ENCODE peak calls at places on chromosomes 3 and 15, in six cellular contexts. K is body of pancreas, N is GF-D8, P is psoas muscle, W is nephron progenitor cell, R is ELF-1. X is an unnamed sample.

GRCh38 chr3:135190658-135191057 is 395.6 kb downstream of the EPHB1 start:
- DNase-seq in N (no peak), R (no peak), W (no peak), K (no peak), P (no peak), X (no peak)

GRCh38 chr3:153215971-153216370 is 53.9 kb downstream of the RAP2B start:
- DNase-seq in N (no peak), R (no peak), P (no peak), W (no peak), K (no peak), X (no peak)

GRCh38 chr15:78083687-78084358 is 6.3 kb upstream of the TBC1D2B start:
- DNase-seq in R (no peak), W (no peak), N (no peak), P (no peak), K (no peak), X (no peak)

GRCh38 chr3:172903642-172904041 is 153.1 kb downstream of the ECT2 start:
- DNase-seq in N (no peak), R (no peak), K (peak), P (peak), W (no peak), X (no peak)

GRCh38 chr3:139906441-139906840 is 28.5 kb upstream of the CLSTN2 start:
- DNase-seq in R (peak), W (no peak), P (no peak), K (no peak), N (no peak), X (peak)

GRCh38 chr3:174951023-174951422 is 91.9 kb downstream of the NAALADL2 start:
- DNase-seq in N (no peak), P (no peak), R (no peak), W (no peak), K (no peak), X (no peak)

GRCh38 chr15:47427463-47427862 is 289.8 kb upstream of the SEMA6D start:
- DNase-seq in N (no peak), K (no peak), P (no peak), R (no peak), W (no peak), X (no peak)

GRCh38 chr3:160447544-160447943 is 2.0 kb downstream of the TRIM59 start:
- DNase-seq in W (no peak), R (no peak), K (no peak), P (no peak), N (no peak), X (no peak)

GRCh38 chr3:187743195-187744141 is 1.8 kb downstream of the BCL6 start:
- DNase-seq in N (no peak), W (peak), P (peak), R (peak), K (peak), X (peak)

GRCh38 chr15:81315452-81316203 is 8.3 kb downstream of the STARD5 start:
- DNase-seq in K (no peak), P (no peak), W (no peak), R (no peak), N (no peak), X (no peak)

GRCh38 chr3:54897028-54897711 is 30.7 kb downstream of the LRTM1 start:
- DNase-seq in N (no peak), R (no peak), P (no peak), W (no peak), K (no peak), X (no peak)

GRCh38 chr3:31770822-31771326 is 210.2 kb downstream of the OSBPL10 start:
- DNase-seq in R (no peak), W (no peak), N (no peak), P (no peak), K (no peak), X (no peak)

GRCh38 chr3:94285874-94286273 is 223.0 kb downstream of the NSUN3 start:
- DNase-seq in N (no peak), W (no peak), K (no peak), R (no peak), P (no peak), X (no peak)

GRCh38 chr3:190122198-190122771 is 1.6 kb upstream of the P3H2 start:
- DNase-seq in N (no peak), R (no peak), P (no peak), W (no peak), K (no peak), X (no peak)

GRCh38 chr3:139353920-139354556 is 10.2 kb downstream of the MRPS22 start:
- DNase-seq in W (no peak), R (peak), N (no peak), K (peak), P (no peak), X (peak)

GRCh38 chr3:171317133-171317532 is 143.1 kb downstream of the TNIK start:
- DNase-seq in P (no peak), N (no peak), W (no peak), R (no peak), K (no peak), X (no peak)

GRCh38 chr3:38205472-38205805 is 40.1 kb downstream of the OXSR1 start:
- DNase-seq in P (no peak), N (no peak), W (no peak), R (no peak), K (no peak), X (no peak)

GRCh38 chr3:185558395-185558794 is 6.0 kb upstream of the LIPH start:
- DNase-seq in W (no peak), P (no peak), R (no peak), N (no peak), K (peak), X (no peak)

GRCh38 chr3:46811615-46812236 is 51.5 kb downstream of the MYL3 start:
- DNase-seq in W (peak), R (peak), N (no peak), P (no peak), K (peak), X (peak)

GRCh38 chr3:194569252-194569651 is 64.0 kb downstream of the TMEM44 start:
- DNase-seq in W (no peak), N (no peak), K (no peak), R (peak), P (no peak), X (no peak)

GRCh38 chr3:189664311-189664710 is 33.1 kb downstream of the TP63 start:
- DNase-seq in R (no peak), N (no peak), K (no peak), P (peak), W (no peak), X (no peak)

GRCh38 chr3:50567386-50568182 is at the start of gene C3orf18:
- DNase-seq in N (peak), R (peak), P (peak), W (peak), K (peak), X (peak)

GRCh38 chr3:49238274-49239127 is 38.5 kb downstream of the C3orf62 start:
- DNase-seq in P (no peak), K (peak), R (peak), W (no peak), N (peak), X (no peak)

GRCh38 chr15:68874788-68875187 is 54.1 kb upstream of the ANP32A start:
- DNase-seq in P (no peak), W (no peak), N (no peak), K (no peak), R (no peak), X (no peak)

GRCh38 chr15:29570931-29571727 is 251.1 kb downstream of the TJP1 start:
- DNase-seq in K (peak), P (no peak), N (no peak), R (peak), W (peak), X (peak)

GRCh38 chr15:90871097-90871715 is 2.8 kb downstream of the FURIN start:
- DNase-seq in W (peak), R (no peak), N (no peak), K (no peak), P (peak), X (peak)

GRCh38 chr3:12629560-12629959 is 34.4 kb downstream of the RAF1 start:
- DNase-seq in P (no peak), W (no peak), K (peak), N (no peak), R (no peak), X (no peak)

GRCh38 chr3:15754047-15754446 is 43.7 kb downstream of the ANKRD28 start:
- DNase-seq in R (no peak), W (no peak), K (no peak), P (no peak), N (no peak), X (no peak)

GRCh38 chr3:177371903-177372302 is 174.6 kb upstream of the TBL1XR1 start:
- DNase-seq in N (no peak), P (no peak), K (no peak), R (no peak), W (no peak), X (no peak)

GRCh38 chr15:38205502-38206235 is 47.0 kb upstream of the SPRED1 start:
- DNase-seq in W (no peak), P (no peak), K (no peak), N (no peak), R (no peak), X (no peak)

GRCh38 chr3:188106898-188107684 is 46.9 kb upstream of the LPP start:
- DNase-seq in W (no peak), R (peak), K (no peak), N (no peak), P (no peak), X (peak)

GRCh38 chr3:70554170-70554569 is 241.7 kb upstream of the MDFIC2 start:
- DNase-seq in R (no peak), K (no peak), P (no peak), W (no peak), N (no peak), X (no peak)

GRCh38 chr3:105223815-105224214 is 142.9 kb upstream of the ALCAM start:
- DNase-seq in R (no peak), W (no peak), K (no peak), P (no peak), N (no peak), X (no peak)

X was measured in endodermal cell.